ENCODE peak calls at places on chromosomes 3 and 15, in four cellular contexts. V is G401, B is HEK293T, F is NCI-H1092. M is an unnamed sample.
A peak's percentile ranks its signal among the peaks of the same experiment; 100 is the strongest.

GRCh38 chr3:126546013-126546412 is 12.7 kb downstream of the C3orf22 start:
- DNase-seq in B (no peak), V (no peak), F (no peak), M (no peak)

GRCh38 chr3:50268703-50269451 is at the start of gene SEMA3B:
- DNase-seq in F (no peak), B (no peak), V (no peak), M (no peak)

GRCh38 chr3:13452490-13453335 is 27.4 kb upstream of the HDAC11 start:
- DNase-seq in F (peak; percentile 16), B (peak; percentile 34), V (peak; percentile 84), M (peak; percentile 68)

GRCh38 chr15:39685999-39686613 is 96.5 kb downstream of the FSIP1 start:
- DNase-seq in B (peak; percentile 21), V (peak; percentile 64), F (peak; percentile 14), M (peak; percentile 71)

GRCh38 chr3:11248596-11248995 is 23.6 kb upstream of the ATG7 start:
- DNase-seq in V (no peak), F (no peak), B (no peak), M (no peak)

GRCh38 chr3:73549071-73549600 is 75.6 kb downstream of the PDZRN3 start:
- DNase-seq in V (no peak), B (no peak), F (no peak), M (no peak)

GRCh38 chr3:62529230-62529629 is 155.9 kb upstream of the FEZF2 start:
- DNase-seq in F (no peak), B (peak; percentile 35), V (peak; percentile 91), M (peak; percentile 90)

GRCh38 chr3:18725668-18726407 is 300.7 kb upstream of the SATB1 start:
- DNase-seq in B (no peak), F (no peak), V (no peak), M (peak; percentile 77)

GRCh38 chr3:126476976-126477330 is 1.3 kb upstream of the ZXDC start:
- DNase-seq in V (no peak), B (no peak), F (no peak), M (peak; percentile 14)

GRCh38 chr3:168024537-168024941 is 71.2 kb downstream of the GOLIM4 start:
- DNase-seq in B (no peak), F (peak; percentile 71), V (no peak), M (no peak)

GRCh38 chr3:171569571-171570132 is 109.4 kb upstream of the TNIK start:
- DNase-seq in F (no peak), B (no peak), V (no peak), M (no peak)

GRCh38 chr3:3015472-3016089 is 94.6 kb downstream of the IL5RA start:
- DNase-seq in V (peak; percentile 89), F (peak; percentile 3), B (peak; percentile 6), M (peak; percentile 61)

GRCh38 chr3:127717357-127718243 is 44.8 kb downstream of the ABTB1 start:
- DNase-seq in F (no peak), V (peak; percentile 96), B (no peak), M (no peak)

GRCh38 chr3:165669967-165670366 is 167.3 kb downstream of the BCHE start:
- DNase-seq in B (no peak), F (no peak), V (no peak), M (no peak)

GRCh38 chr3:89699771-89700170 is 592.4 kb downstream of the EPHA3 start:
- DNase-seq in F (no peak), B (no peak), V (no peak), M (no peak)

GRCh38 chr3:52982839-52983238 is 63.0 kb downstream of the SFMBT1 start:
- DNase-seq in F (no peak), V (no peak), B (no peak), M (no peak)

GRCh38 chr3:128392812-128393544 is 73.7 kb downstream of the DNAJB8 start:
- DNase-seq in V (peak; percentile 78), F (no peak), B (no peak), M (no peak)

GRCh38 chr3:172467170-172467824 is 19.0 kb upstream of the GHSR start:
- DNase-seq in F (no peak), B (no peak), V (no peak), M (no peak)

GRCh38 chr3:155382396-155383042 is 89.0 kb upstream of the STRIT1 start:
- DNase-seq in B (peak; percentile 76), F (peak; percentile 24), V (peak; percentile 38), M (peak; percentile 87)

GRCh38 chr3:88773766-88774165 is 333.7 kb upstream of the EPHA3 start:
- DNase-seq in V (no peak), B (no peak), F (no peak), M (no peak)

GRCh38 chr3:31536417-31536991 is 3.8 kb downstream of the STT3B start:
- DNase-seq in F (no peak), V (no peak), B (no peak), M (peak; percentile 23)

GRCh38 chr3:153756816-153757215 is 364.4 kb upstream of the ARHGEF26 start:
- DNase-seq in V (no peak), B (no peak), F (no peak), M (peak; percentile 5)

GRCh38 chr3:49279376-49279775 is 2.3 kb upstream of the C3orf62 start:
- DNase-seq in V (no peak), B (no peak), F (no peak), M (no peak)

GRCh38 chr3:15964605-15965061 is 166.9 kb upstream of the ANKRD28 start:
- DNase-seq in V (peak; percentile 39), F (no peak), B (no peak), M (peak; percentile 21)

GRCh38 chr15:92531406-92531805 is 124.2 kb downstream of the FAM174B start:
- DNase-seq in V (no peak), B (no peak), F (no peak), M (no peak)

GRCh38 chr3:71225951-71226564 is 357.5 kb downstream of the FOXP1 start:
- DNase-seq in F (no peak), V (no peak), B (no peak), M (no peak)

GRCh38 chr3:111717601-111718000 is 122.5 kb upstream of the ZBED2 start:
- DNase-seq in B (peak; percentile 76), V (peak; percentile 87), F (peak; percentile 50), M (peak; percentile 82)

GRCh38 chr3:160403796-160404510 is 4.5 kb downstream of the SMC4 start:
- DNase-seq in B (no peak), F (no peak), V (no peak), M (peak; percentile 49)

GRCh38 chr3:114418724-114419543 is 125.1 kb downstream of the TIGIT start:
- DNase-seq in B (peak; percentile 56), F (peak; percentile 63), V (peak; percentile 89), M (peak; percentile 95)

GRCh38 chr3:117103645-117104044 is 394.1 kb downstream of the TUSC7 start:
- DNase-seq in B (no peak), V (no peak), F (no peak), M (no peak)

M was measured in cardiac muscle cell.